ENCODE peak calls at places on chromosomes 13 and 19, in six cellular contexts. One of them, this sample, is unnamed.

GRCh38 chr13:75468098-75468497 is 13.9 kb downstream of the TBC1D4 start:
- DNase-seq in nucleus accumbens: no peak
- DNase-seq in breast epithelium: no peak
- DNase-seq in CD4-positive, alpha-beta T cell: no peak
- DNase-seq in GM12864: no peak
- DNase-seq in HEK293T: no peak
- DNase-seq in this sample: no peak

GRCh38 chr19:3455393-3455955 is 24.9 kb downstream of the SMIM24 start:
- DNase-seq in nucleus accumbens: no peak
- DNase-seq in breast epithelium: no peak
- DNase-seq in CD4-positive, alpha-beta T cell: no peak
- DNase-seq in GM12864: no peak
- DNase-seq in HEK293T: no peak
- DNase-seq in this sample: no peak

GRCh38 chr13:48534911-48535501 is 2.1 kb upstream of the RCBTB2 start:
- DNase-seq in nucleus accumbens: no peak
- DNase-seq in breast epithelium: no peak
- DNase-seq in CD4-positive, alpha-beta T cell: no peak
- DNase-seq in GM12864: no peak
- DNase-seq in HEK293T: no peak
- DNase-seq in this sample: no peak

GRCh38 chr13:75795274-75795673 is 159.1 kb downstream of the LMO7 start:
- DNase-seq in nucleus accumbens: no peak
- DNase-seq in breast epithelium: no peak
- DNase-seq in CD4-positive, alpha-beta T cell: no peak
- DNase-seq in GM12864: no peak
- DNase-seq in HEK293T: no peak
- DNase-seq in this sample: no peak

GRCh38 chr19:46896076-46896794 is 35.4 kb downstream of the ARHGAP35 start:
- DNase-seq in nucleus accumbens: no peak
- DNase-seq in breast epithelium: no peak
- DNase-seq in CD4-positive, alpha-beta T cell: no peak
- DNase-seq in GM12864: no peak
- DNase-seq in HEK293T: no peak
- DNase-seq in this sample: no peak

GRCh38 chr13:29539866-29540265 is 55.6 kb downstream of the SLC7A1 start:
- DNase-seq in nucleus accumbens: no peak
- DNase-seq in breast epithelium: no peak
- DNase-seq in CD4-positive, alpha-beta T cell: no peak
- DNase-seq in GM12864: no peak
- DNase-seq in HEK293T: no peak
- DNase-seq in this sample: no peak

GRCh38 chr19:44512326-44513298 is 12.3 kb upstream of the ZNF180 start:
- DNase-seq in nucleus accumbens: no peak
- DNase-seq in breast epithelium: no peak
- DNase-seq in CD4-positive, alpha-beta T cell: no peak
- DNase-seq in GM12864: no peak
- DNase-seq in HEK293T: peak
- DNase-seq in this sample: no peak

GRCh38 chr19:8585894-8586750 is 8.9 kb upstream of the MYO1F start:
- DNase-seq in nucleus accumbens: no peak
- DNase-seq in breast epithelium: no peak
- DNase-seq in CD4-positive, alpha-beta T cell: peak
- DNase-seq in GM12864: no peak
- DNase-seq in HEK293T: peak
- DNase-seq in this sample: peak

GRCh38 chr19:2392366-2392765 is 32.3 kb downstream of the TMPRSS9 start:
- DNase-seq in nucleus accumbens: no peak
- DNase-seq in breast epithelium: no peak
- DNase-seq in CD4-positive, alpha-beta T cell: no peak
- DNase-seq in GM12864: no peak
- DNase-seq in HEK293T: no peak
- DNase-seq in this sample: no peak

GRCh38 chr13:35164324-35164932 is 222.4 kb downstream of the NBEA start:
- DNase-seq in nucleus accumbens: no peak
- DNase-seq in breast epithelium: no peak
- DNase-seq in CD4-positive, alpha-beta T cell: no peak
- DNase-seq in GM12864: peak
- DNase-seq in HEK293T: peak
- DNase-seq in this sample: peak

GRCh38 chr13:113351514-113352026 is 12.4 kb downstream of the GRTP1 start:
- DNase-seq in nucleus accumbens: no peak
- DNase-seq in breast epithelium: no peak
- DNase-seq in CD4-positive, alpha-beta T cell: no peak
- DNase-seq in GM12864: no peak
- DNase-seq in HEK293T: no peak
- DNase-seq in this sample: no peak

GRCh38 chr19:23377276-23377675 is 18.0 kb downstream of the ZNF91 start:
- DNase-seq in nucleus accumbens: no peak
- DNase-seq in breast epithelium: no peak
- DNase-seq in CD4-positive, alpha-beta T cell: no peak
- DNase-seq in GM12864: no peak
- DNase-seq in HEK293T: no peak
- DNase-seq in this sample: no peak

GRCh38 chr19:6494438-6495036 is 7.6 kb downstream of the TUBB4A start:
- DNase-seq in nucleus accumbens: no peak
- DNase-seq in breast epithelium: no peak
- DNase-seq in CD4-positive, alpha-beta T cell: no peak
- DNase-seq in GM12864: no peak
- DNase-seq in HEK293T: no peak
- DNase-seq in this sample: no peak

GRCh38 chr13:59533561-59534337 is 630.0 kb downstream of the DIAPH3 start:
- DNase-seq in nucleus accumbens: no peak
- DNase-seq in breast epithelium: no peak
- DNase-seq in CD4-positive, alpha-beta T cell: no peak
- DNase-seq in GM12864: no peak
- DNase-seq in HEK293T: no peak
- DNase-seq in this sample: no peak

GRCh38 chr13:44075113-44075512 is 195.4 kb downstream of the LACC1 start:
- DNase-seq in nucleus accumbens: no peak
- DNase-seq in breast epithelium: no peak
- DNase-seq in CD4-positive, alpha-beta T cell: no peak
- DNase-seq in GM12864: no peak
- DNase-seq in HEK293T: no peak
- DNase-seq in this sample: no peak

GRCh38 chr13:42835012-42835411 is 53.6 kb downstream of the FAM216B start:
- DNase-seq in nucleus accumbens: no peak
- DNase-seq in breast epithelium: no peak
- DNase-seq in CD4-positive, alpha-beta T cell: no peak
- DNase-seq in GM12864: no peak
- DNase-seq in HEK293T: no peak
- DNase-seq in this sample: no peak

GRCh38 chr19:55446060-55446459 is 3.0 kb upstream of the SHISA7 start:
- DNase-seq in nucleus accumbens: no peak
- DNase-seq in breast epithelium: no peak
- DNase-seq in CD4-positive, alpha-beta T cell: no peak
- DNase-seq in GM12864: no peak
- DNase-seq in HEK293T: no peak
- DNase-seq in this sample: no peak

GRCh38 chr13:42047561-42048322 is 706 bp upstream of the DGKH start:
- DNase-seq in nucleus accumbens: peak
- DNase-seq in breast epithelium: peak
- DNase-seq in CD4-positive, alpha-beta T cell: no peak
- DNase-seq in GM12864: no peak
- DNase-seq in HEK293T: peak
- DNase-seq in this sample: peak

GRCh38 chr19:2330632-2331284 is 2.3 kb downstream of the SPPL2B start:
- DNase-seq in nucleus accumbens: no peak
- DNase-seq in breast epithelium: no peak
- DNase-seq in CD4-positive, alpha-beta T cell: no peak
- DNase-seq in GM12864: no peak
- DNase-seq in HEK293T: no peak
- DNase-seq in this sample: no peak

GRCh38 chr13:59358014-59358413 is 805.7 kb downstream of the DIAPH3 start:
- DNase-seq in nucleus accumbens: no peak
- DNase-seq in breast epithelium: no peak
- DNase-seq in CD4-positive, alpha-beta T cell: no peak
- DNase-seq in GM12864: no peak
- DNase-seq in HEK293T: no peak
- DNase-seq in this sample: no peak

GRCh38 chr19:18059902-18060301 is 26.8 kb downstream of the IL12RB1 start:
- DNase-seq in nucleus accumbens: no peak
- DNase-seq in breast epithelium: no peak
- DNase-seq in CD4-positive, alpha-beta T cell: no peak
- DNase-seq in GM12864: no peak
- DNase-seq in HEK293T: no peak
- DNase-seq in this sample: no peak

GRCh38 chr19:55087542-55087935 is 11.9 kb downstream of the EPS8L1 start:
- DNase-seq in nucleus accumbens: no peak
- DNase-seq in breast epithelium: no peak
- DNase-seq in CD4-positive, alpha-beta T cell: no peak
- DNase-seq in GM12864: no peak
- DNase-seq in HEK293T: no peak
- DNase-seq in this sample: no peak

GRCh38 chr13:92804926-92805325 is 421.7 kb upstream of the GPC6 start:
- DNase-seq in nucleus accumbens: no peak
- DNase-seq in breast epithelium: no peak
- DNase-seq in CD4-positive, alpha-beta T cell: no peak
- DNase-seq in GM12864: no peak
- DNase-seq in HEK293T: no peak
- DNase-seq in this sample: no peak

GRCh38 chr19:14059652-14060155 is 2.2 kb downstream of the PALM3 start:
- DNase-seq in nucleus accumbens: no peak
- DNase-seq in breast epithelium: no peak
- DNase-seq in CD4-positive, alpha-beta T cell: no peak
- DNase-seq in GM12864: no peak
- DNase-seq in HEK293T: no peak
- DNase-seq in this sample: no peak

GRCh38 chr19:30173593-30174356 is 198.4 kb upstream of the ZNF536 start:
- DNase-seq in nucleus accumbens: no peak
- DNase-seq in breast epithelium: no peak
- DNase-seq in CD4-positive, alpha-beta T cell: no peak
- DNase-seq in GM12864: no peak
- DNase-seq in HEK293T: no peak
- DNase-seq in this sample: no peak

GRCh38 chr13:90197722-90198121 is 1149.8 kb upstream of the MIR17HG start:
- DNase-seq in nucleus accumbens: no peak
- DNase-seq in breast epithelium: no peak
- DNase-seq in CD4-positive, alpha-beta T cell: no peak
- DNase-seq in GM12864: no peak
- DNase-seq in HEK293T: no peak
- DNase-seq in this sample: no peak

GRCh38 chr13:99577934-99578917 is 77.0 kb downstream of the TM9SF2 start:
- DNase-seq in nucleus accumbens: no peak
- DNase-seq in breast epithelium: no peak
- DNase-seq in CD4-positive, alpha-beta T cell: no peak
- DNase-seq in GM12864: no peak
- DNase-seq in HEK293T: no peak
- DNase-seq in this sample: no peak

This sample was measured in neuronal stem cell.